ENCODE peak calls at places on chromosomes 12 and 14, in seven cellular contexts. One of them, this sample, is unnamed. For H3K36me3 and H3K4me1, the result is how much of the 10 kb centered on the place peaks cover.

GRCh38 chr12:46946137-46946536 is 120.3 kb upstream of the SLC38A4 start:
- ATAC-seq in gastrocnemius medialis: no peak
- ATAC-seq in K562: no peak
- ATAC-seq in HepG2: no peak
- ATAC-seq in HCT116: no peak
- ATAC-seq in heart left ventricle: no peak
- ATAC-seq in right lobe of liver: no peak
- ATAC-seq in this sample: no peak

GRCh38 chr12:68305278-68305677 is 26.9 kb downstream of the MDM1 start:
- ATAC-seq in heart left ventricle: no peak
- ATAC-seq in HCT116: no peak
- ATAC-seq in right lobe of liver: no peak
- ATAC-seq in gastrocnemius medialis: no peak
- ATAC-seq in HepG2: no peak
- ATAC-seq in K562: no peak
- ATAC-seq in this sample: no peak

GRCh38 chr14:50892255-50892654 is 20.4 kb downstream of the ABHD12B start:
- ATAC-seq in HCT116: no peak
- ATAC-seq in gastrocnemius medialis: no peak
- ATAC-seq in K562: no peak
- ATAC-seq in heart left ventricle: no peak
- ATAC-seq in HepG2: peak
- ATAC-seq in right lobe of liver: no peak
- ATAC-seq in this sample: no peak

GRCh38 chr14:20998674-20999366 is at the start of gene SLC39A2:
- ATAC-seq in HCT116: peak
- ATAC-seq in heart left ventricle: peak
- ATAC-seq in HepG2: no peak
- ATAC-seq in right lobe of liver: peak
- ATAC-seq in gastrocnemius medialis: peak
- ATAC-seq in K562: peak
- ATAC-seq in this sample: peak

GRCh38 chr12:85920324-85920947 is 46.3 kb downstream of the NTS start:
- ATAC-seq in gastrocnemius medialis: no peak
- ATAC-seq in HepG2: no peak
- ATAC-seq in HCT116: peak
- ATAC-seq in K562: no peak
- ATAC-seq in heart left ventricle: no peak
- ATAC-seq in right lobe of liver: peak
- ATAC-seq in this sample: no peak

GRCh38 chr14:68910540-68910939 is 68.6 kb downstream of the ACTN1 start:
- ATAC-seq in HCT116: no peak
- ATAC-seq in right lobe of liver: no peak
- ATAC-seq in gastrocnemius medialis: no peak
- ATAC-seq in K562: no peak
- ATAC-seq in heart left ventricle: no peak
- ATAC-seq in HepG2: no peak
- ATAC-seq in this sample: no peak

GRCh38 chr12:66776974-66777373 is 98.1 kb upstream of the GRIP1 start:
- ATAC-seq in gastrocnemius medialis: no peak
- ATAC-seq in HCT116: no peak
- ATAC-seq in K562: no peak
- ATAC-seq in heart left ventricle: no peak
- ATAC-seq in HepG2: no peak
- ATAC-seq in right lobe of liver: no peak
- ATAC-seq in this sample: no peak

GRCh38 chr12:65670775-65671174 is 153.5 kb upstream of the HMGA2 start:
- ATAC-seq in right lobe of liver: no peak
- ATAC-seq in heart left ventricle: no peak
- ATAC-seq in HepG2: no peak
- ATAC-seq in K562: no peak
- ATAC-seq in gastrocnemius medialis: no peak
- ATAC-seq in HCT116: peak
- ATAC-seq in this sample: no peak

GRCh38 chr14:43528321-43528720 is 978.8 kb downstream of the FSCB start:
- ATAC-seq in HCT116: no peak
- ATAC-seq in HepG2: no peak
- ATAC-seq in gastrocnemius medialis: no peak
- ATAC-seq in right lobe of liver: no peak
- ATAC-seq in heart left ventricle: no peak
- ATAC-seq in K562: no peak
- ATAC-seq in this sample: no peak

GRCh38 chr14:101253948-101254347 is 307.3 kb upstream of the DIO3 start:
- ATAC-seq in heart left ventricle: no peak
- ATAC-seq in right lobe of liver: no peak
- ATAC-seq in HepG2: no peak
- ATAC-seq in gastrocnemius medialis: no peak
- ATAC-seq in HCT116: no peak
- ATAC-seq in K562: no peak
- ATAC-seq in this sample: no peak

GRCh38 chr12:25743679-25744078 is 190.6 kb upstream of the LMNTD1 start:
- ATAC-seq in gastrocnemius medialis: no peak
- ATAC-seq in heart left ventricle: no peak
- ATAC-seq in right lobe of liver: no peak
- ATAC-seq in HCT116: no peak
- ATAC-seq in HepG2: no peak
- ATAC-seq in K562: no peak
- ATAC-seq in this sample: no peak

GRCh38 chr14:38256358-38256840 is 506 bp upstream of the CLEC14A start:
- ATAC-seq in right lobe of liver: peak
- ATAC-seq in HepG2: peak
- ATAC-seq in heart left ventricle: peak
- ATAC-seq in gastrocnemius medialis: peak
- ATAC-seq in K562: no peak
- ATAC-seq in HCT116: no peak
- ATAC-seq in this sample: peak

GRCh38 chr14:91149462-91149861 is 35.6 kb downstream of the DGLUCY start:
- ATAC-seq in right lobe of liver: peak
- ATAC-seq in heart left ventricle: peak
- ATAC-seq in HepG2: peak
- ATAC-seq in HCT116: no peak
- ATAC-seq in gastrocnemius medialis: peak
- ATAC-seq in K562: peak
- ATAC-seq in this sample: peak

GRCh38 chr14:20379743-20380142 is 33.6 kb downstream of the TEP1 start:
- ATAC-seq in K562: no peak
- ATAC-seq in right lobe of liver: peak
- ATAC-seq in heart left ventricle: no peak
- ATAC-seq in gastrocnemius medialis: no peak
- ATAC-seq in HCT116: no peak
- ATAC-seq in HepG2: no peak
- ATAC-seq in this sample: no peak

GRCh38 chr14:63543826-63544320 is 696 bp upstream of the PPP2R5E start:
- ATAC-seq in HepG2: peak
- ATAC-seq in heart left ventricle: peak
- ATAC-seq in HCT116: peak
- ATAC-seq in right lobe of liver: no peak
- ATAC-seq in gastrocnemius medialis: no peak
- ATAC-seq in K562: peak
- ATAC-seq in this sample: no peak

GRCh38 chr12:93751864-93752610 is 74.9 kb downstream of the CRADD start:
- ATAC-seq in heart left ventricle: no peak
- ATAC-seq in right lobe of liver: no peak
- ATAC-seq in K562: no peak
- ATAC-seq in gastrocnemius medialis: no peak
- ATAC-seq in HepG2: no peak
- ATAC-seq in HCT116: no peak
- ATAC-seq in this sample: no peak

GRCh38 chr12:10716704-10717315 is 6.3 kb downstream of the YBX3 start:
- ATAC-seq in HCT116: peak
- ATAC-seq in heart left ventricle: peak
- ATAC-seq in HepG2: no peak
- ATAC-seq in K562: no peak
- ATAC-seq in gastrocnemius medialis: peak
- ATAC-seq in right lobe of liver: peak
- ATAC-seq in this sample: peak

GRCh38 chr12:61291647-61292046 is 968.6 kb upstream of the USP15 start:
- ATAC-seq in heart left ventricle: no peak
- ATAC-seq in gastrocnemius medialis: no peak
- ATAC-seq in HepG2: no peak
- ATAC-seq in HCT116: no peak
- ATAC-seq in right lobe of liver: no peak
- ATAC-seq in K562: no peak
- ATAC-seq in this sample: no peak

GRCh38 chr12:109944975-109945374 is 44.9 kb downstream of the TCHP start:
- ATAC-seq in heart left ventricle: peak
- ATAC-seq in HepG2: peak
- ATAC-seq in right lobe of liver: peak
- ATAC-seq in gastrocnemius medialis: no peak
- ATAC-seq in HCT116: no peak
- ATAC-seq in K562: peak
- ATAC-seq in this sample: peak

GRCh38 chr12:120101617-120102016 is 14.9 kb downstream of the RAB35 start:
- ATAC-seq in HCT116: no peak
- ATAC-seq in HepG2: no peak
- ATAC-seq in right lobe of liver: no peak
- ATAC-seq in gastrocnemius medialis: no peak
- ATAC-seq in heart left ventricle: no peak
- ATAC-seq in K562: no peak
- ATAC-seq in this sample: no peak
- H3K36me3 ChIP-seq in HCT116: under half
- H3K36me3 ChIP-seq in HepG2: half or more
- H3K36me3 ChIP-seq in right lobe of liver: under half
- H3K36me3 ChIP-seq in gastrocnemius medialis: under half
- H3K36me3 ChIP-seq in heart left ventricle: under half
- H3K36me3 ChIP-seq in K562: half or more
- H3K36me3 ChIP-seq in this sample: half or more

GRCh38 chr14:23078692-23079116 is 16.2 kb downstream of the ACIN1 start:
- ATAC-seq in heart left ventricle: peak
- ATAC-seq in HCT116: peak
- ATAC-seq in HepG2: peak
- ATAC-seq in K562: peak
- ATAC-seq in gastrocnemius medialis: peak
- ATAC-seq in right lobe of liver: peak
- ATAC-seq in this sample: peak

GRCh38 chr14:23079716-23080115 is 15.2 kb downstream of the ACIN1 start:
- ATAC-seq in K562: no peak
- ATAC-seq in HCT116: no peak
- ATAC-seq in right lobe of liver: no peak
- ATAC-seq in gastrocnemius medialis: no peak
- ATAC-seq in heart left ventricle: no peak
- ATAC-seq in HepG2: no peak
- ATAC-seq in this sample: no peak

GRCh38 chr14:23076785-23077408 is 18.0 kb downstream of the ACIN1 start:
- ATAC-seq in HCT116: peak
- ATAC-seq in HepG2: peak
- ATAC-seq in K562: peak
- ATAC-seq in gastrocnemius medialis: peak
- ATAC-seq in right lobe of liver: peak
- ATAC-seq in heart left ventricle: no peak
- ATAC-seq in this sample: no peak

GRCh38 chr14:23077962-23078361 is 17.0 kb downstream of the ACIN1 start:
- ATAC-seq in HCT116: no peak
- ATAC-seq in gastrocnemius medialis: no peak
- ATAC-seq in K562: no peak
- ATAC-seq in heart left ventricle: no peak
- ATAC-seq in HepG2: no peak
- ATAC-seq in right lobe of liver: no peak
- ATAC-seq in this sample: no peak

GRCh38 chr14:23080474-23080873 is 14.5 kb downstream of the ACIN1 start:
- ATAC-seq in HCT116: no peak
- ATAC-seq in gastrocnemius medialis: no peak
- ATAC-seq in HepG2: no peak
- ATAC-seq in heart left ventricle: no peak
- ATAC-seq in right lobe of liver: no peak
- ATAC-seq in K562: no peak
- ATAC-seq in this sample: no peak
- H3K4me1 ChIP-seq in HCT116: under half
- H3K4me1 ChIP-seq in gastrocnemius medialis: under half
- H3K4me1 ChIP-seq in HepG2: under half
- H3K4me1 ChIP-seq in heart left ventricle: under half
- H3K4me1 ChIP-seq in right lobe of liver: under half
- H3K4me1 ChIP-seq in K562: under half
- H3K4me1 ChIP-seq in this sample: under half

DNA sequence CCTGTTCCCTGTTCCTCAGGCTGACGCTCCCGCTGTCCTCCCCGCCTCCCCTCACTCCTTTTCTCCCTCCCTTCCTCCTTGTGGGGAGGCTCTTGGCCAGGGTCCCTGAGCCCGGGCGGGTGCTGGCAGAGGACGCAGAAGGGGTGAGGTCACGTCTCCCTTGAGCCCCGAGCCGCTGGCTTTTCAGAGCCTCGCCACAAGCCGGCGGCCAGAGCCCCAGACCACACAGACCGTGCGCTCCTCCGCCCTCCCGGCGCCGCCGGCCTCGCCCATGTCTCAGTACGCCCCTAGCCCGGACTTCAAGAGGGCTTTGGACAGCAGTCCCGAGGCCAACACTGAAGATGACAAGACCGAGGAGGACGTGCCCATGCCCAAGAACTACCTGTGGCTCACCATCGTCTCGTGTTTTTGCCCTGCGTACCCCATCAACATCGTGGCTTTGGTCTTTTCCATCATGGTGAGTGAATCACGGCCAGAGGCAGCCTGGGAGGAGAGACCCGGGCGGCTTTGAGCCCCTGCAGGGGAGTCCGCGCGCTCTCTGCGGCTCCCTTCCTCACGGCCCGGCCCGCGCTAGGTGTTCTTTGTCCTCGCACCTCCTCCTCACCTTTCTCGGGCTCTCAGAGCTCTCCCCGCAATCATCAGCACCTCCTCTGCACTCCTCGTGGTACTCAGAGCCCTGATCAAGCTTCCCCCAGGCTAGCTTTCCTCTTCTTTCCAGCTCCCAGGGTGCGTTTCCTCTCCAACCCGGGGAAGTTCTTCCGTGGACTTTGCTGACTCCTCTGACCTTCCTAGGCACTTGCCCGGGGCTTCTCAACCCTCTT is at the start of gene TMEM233:
- ATAC-seq in HepG2: no peak
- ATAC-seq in gastrocnemius medialis: peak
- ATAC-seq in right lobe of liver: no peak
- ATAC-seq in HCT116: no peak
- ATAC-seq in heart left ventricle: peak
- ATAC-seq in K562: no peak
- ATAC-seq in this sample: no peak
- TF ChIP-seq POLR2A in HepG2: no peak
- TF ChIP-seq POLR2A in gastrocnemius medialis: peak
- TF ChIP-seq POLR2A in right lobe of liver: no peak
- TF ChIP-seq POLR2A in HCT116: no peak
- TF ChIP-seq POLR2A in heart left ventricle: no peak
- TF ChIP-seq POLR2A in K562: no peak
- TF ChIP-seq POLR2A in this sample: no peak

DNA sequence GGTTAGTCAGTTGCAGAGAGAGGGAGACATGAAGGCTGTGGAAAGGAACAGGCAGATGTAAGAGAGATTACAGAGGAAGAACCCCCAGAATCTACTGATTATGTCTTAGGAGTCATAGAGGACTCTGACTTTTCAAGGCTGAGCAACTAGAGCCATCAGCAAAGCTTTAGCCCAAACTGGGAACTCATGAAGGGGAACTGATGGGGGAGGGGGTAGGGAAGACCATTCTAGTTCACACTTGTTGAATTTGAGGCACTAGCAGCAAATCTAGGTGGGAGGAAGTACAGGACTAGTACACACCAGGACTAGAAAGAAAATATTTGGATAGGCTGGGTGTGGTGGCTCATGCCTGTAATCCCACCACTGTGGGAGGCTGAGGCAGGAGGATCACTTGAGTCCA is 10.1 kb downstream of the LGALS3 start:
- ATAC-seq in heart left ventricle: no peak
- ATAC-seq in gastrocnemius medialis: no peak
- ATAC-seq in HepG2: no peak
- ATAC-seq in HCT116: no peak
- ATAC-seq in K562: no peak
- ATAC-seq in right lobe of liver: peak
- ATAC-seq in this sample: no peak
- H3K36me3 ChIP-seq in heart left ventricle: half or more
- H3K36me3 ChIP-seq in gastrocnemius medialis: under half
- H3K36me3 ChIP-seq in HepG2: under half
- H3K36me3 ChIP-seq in HCT116: under half
- H3K36me3 ChIP-seq in K562: under half
- H3K36me3 ChIP-seq in right lobe of liver: under half
- H3K36me3 ChIP-seq in this sample: half or more

This sample was measured in gastroesophageal sphincter.